ENCODE peak calls at places on chromosomes 12 and 14, in six cellular contexts. One of them, this sample, is unnamed.
A peak's percentile ranks its signal among the peaks of the same experiment; 100 is the strongest.

GRCh38 chr12:7806863-7807487 is 17.8 kb downstream of the NANOG start:
- DNase-seq in sigmoid colon: no peak
- DNase-seq in heart left ventricle: peak; percentile 45
- DNase-seq in upper lobe of left lung: peak; percentile 62
- DNase-seq in fibroblast of the aortic adventitia: peak; percentile 77
- DNase-seq in uterus: peak; percentile 35
- DNase-seq in this sample: peak; percentile 50

GRCh38 chr12:21831671-21832357 is 57.3 kb upstream of the KCNJ8 start:
- DNase-seq in heart left ventricle: peak; percentile 35
- DNase-seq in fibroblast of the aortic adventitia: peak; percentile 88
- DNase-seq in upper lobe of left lung: no peak
- DNase-seq in uterus: peak; percentile 77
- DNase-seq in sigmoid colon: peak; percentile 89
- DNase-seq in this sample: peak; percentile 43

GRCh38 chr12:41437578-41437977 is 249.5 kb downstream of the PDZRN4 start:
- DNase-seq in heart left ventricle: no peak
- DNase-seq in upper lobe of left lung: no peak
- DNase-seq in fibroblast of the aortic adventitia: no peak
- DNase-seq in uterus: no peak
- DNase-seq in sigmoid colon: no peak
- DNase-seq in this sample: no peak

GRCh38 chr12:90234455-90234854 is 525.8 kb upstream of the ATP2B1 start:
- DNase-seq in upper lobe of left lung: no peak
- DNase-seq in sigmoid colon: no peak
- DNase-seq in fibroblast of the aortic adventitia: peak; percentile 66
- DNase-seq in uterus: no peak
- DNase-seq in heart left ventricle: no peak
- DNase-seq in this sample: no peak

GRCh38 chr14:95577875-95578274 is 43.0 kb downstream of the GLRX5 start:
- DNase-seq in heart left ventricle: no peak
- DNase-seq in fibroblast of the aortic adventitia: no peak
- DNase-seq in uterus: no peak
- DNase-seq in upper lobe of left lung: no peak
- DNase-seq in sigmoid colon: no peak
- DNase-seq in this sample: no peak

GRCh38 chr14:63922696-63923421 is 70.1 kb downstream of the SYNE2 start:
- DNase-seq in uterus: no peak
- DNase-seq in sigmoid colon: no peak
- DNase-seq in heart left ventricle: no peak
- DNase-seq in upper lobe of left lung: peak; percentile 69
- DNase-seq in fibroblast of the aortic adventitia: peak; percentile 81
- DNase-seq in this sample: peak; percentile 61

GRCh38 chr12:108156717-108157116 is 27.6 kb downstream of the WSCD2 start:
- DNase-seq in sigmoid colon: no peak
- DNase-seq in upper lobe of left lung: no peak
- DNase-seq in uterus: no peak
- DNase-seq in fibroblast of the aortic adventitia: no peak
- DNase-seq in heart left ventricle: no peak
- DNase-seq in this sample: no peak

GRCh38 chr14:31843361-31844091 is 233.6 kb upstream of the ARHGAP5 start:
- DNase-seq in uterus: no peak
- DNase-seq in sigmoid colon: no peak
- DNase-seq in heart left ventricle: no peak
- DNase-seq in fibroblast of the aortic adventitia: no peak
- DNase-seq in upper lobe of left lung: no peak
- DNase-seq in this sample: no peak

GRCh38 chr14:104184506-104184905 is 46.1 kb downstream of the KIF26A start:
- DNase-seq in uterus: no peak
- DNase-seq in upper lobe of left lung: no peak
- DNase-seq in sigmoid colon: no peak
- DNase-seq in heart left ventricle: no peak
- DNase-seq in fibroblast of the aortic adventitia: no peak
- DNase-seq in this sample: no peak

GRCh38 chr14:90288646-90289355 is 32.4 kb downstream of the PSMC1 start:
- DNase-seq in fibroblast of the aortic adventitia: peak; percentile 26
- DNase-seq in upper lobe of left lung: no peak
- DNase-seq in heart left ventricle: no peak
- DNase-seq in sigmoid colon: no peak
- DNase-seq in uterus: no peak
- DNase-seq in this sample: no peak

GRCh38 chr12:92144631-92145480 is 790 bp downstream of the BTG1 start:
- DNase-seq in sigmoid colon: peak; percentile 78
- DNase-seq in uterus: peak; percentile 50
- DNase-seq in fibroblast of the aortic adventitia: peak; percentile 59
- DNase-seq in upper lobe of left lung: peak; percentile 53
- DNase-seq in heart left ventricle: peak; percentile 51
- DNase-seq in this sample: peak; percentile 49

GRCh38 chr12:62123721-62124203 is 136.4 kb upstream of the USP15 start:
- DNase-seq in sigmoid colon: no peak
- DNase-seq in upper lobe of left lung: peak; percentile 24
- DNase-seq in heart left ventricle: no peak
- DNase-seq in uterus: peak; percentile 13
- DNase-seq in fibroblast of the aortic adventitia: peak; percentile 57
- DNase-seq in this sample: no peak

GRCh38 chr12:42741771-42742510 is 152.4 kb upstream of the PRICKLE1 start:
- DNase-seq in sigmoid colon: no peak
- DNase-seq in upper lobe of left lung: no peak
- DNase-seq in heart left ventricle: no peak
- DNase-seq in fibroblast of the aortic adventitia: peak; percentile 55
- DNase-seq in uterus: no peak
- DNase-seq in this sample: no peak

GRCh38 chr12:21962236-21962635 is 21.0 kb upstream of the ABCC9 start:
- DNase-seq in sigmoid colon: no peak
- DNase-seq in uterus: no peak
- DNase-seq in fibroblast of the aortic adventitia: peak; percentile 10
- DNase-seq in heart left ventricle: no peak
- DNase-seq in upper lobe of left lung: no peak
- DNase-seq in this sample: no peak

GRCh38 chr12:105256921-105257320 is 20.9 kb upstream of the APPL2 start:
- DNase-seq in fibroblast of the aortic adventitia: peak; percentile 88
- DNase-seq in uterus: no peak
- DNase-seq in heart left ventricle: no peak
- DNase-seq in sigmoid colon: no peak
- DNase-seq in upper lobe of left lung: no peak
- DNase-seq in this sample: no peak

GRCh38 chr14:49306152-49306751 is 279.9 kb downstream of the RPS29 start:
- DNase-seq in sigmoid colon: no peak
- DNase-seq in fibroblast of the aortic adventitia: peak; percentile 4
- DNase-seq in upper lobe of left lung: no peak
- DNase-seq in heart left ventricle: no peak
- DNase-seq in uterus: no peak
- DNase-seq in this sample: no peak

GRCh38 chr12:53940448-53941014 is 1.9 kb downstream of the HOXC13 start:
- DNase-seq in upper lobe of left lung: no peak
- DNase-seq in fibroblast of the aortic adventitia: no peak
- DNase-seq in sigmoid colon: no peak
- DNase-seq in uterus: no peak
- DNase-seq in heart left ventricle: no peak
- DNase-seq in this sample: no peak

GRCh38 chr14:100304825-100305445 is 1.3 kb downstream of the SLC25A29 start:
- DNase-seq in upper lobe of left lung: peak; percentile 79
- DNase-seq in uterus: peak; percentile 58
- DNase-seq in heart left ventricle: peak; percentile 54
- DNase-seq in fibroblast of the aortic adventitia: peak; percentile 58
- DNase-seq in sigmoid colon: no peak
- DNase-seq in this sample: peak; percentile 90

DNA sequence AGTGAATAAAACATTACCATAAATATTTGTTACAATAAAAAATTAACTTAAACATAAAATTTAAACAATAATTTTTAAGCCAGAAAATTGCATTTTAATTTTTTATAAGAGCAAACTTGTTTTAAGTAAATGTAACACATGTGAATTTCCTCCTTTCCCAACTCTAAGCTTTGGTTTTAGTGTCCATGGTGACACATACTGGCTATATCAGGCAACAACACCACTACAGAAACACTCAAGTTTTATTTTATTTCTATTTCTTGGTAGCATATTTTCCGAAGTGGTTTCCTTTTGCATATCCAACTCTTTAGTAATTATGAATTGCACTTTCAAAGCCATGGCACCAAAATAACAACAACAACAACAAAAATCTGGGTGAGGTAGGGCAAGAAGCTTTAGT is 2.2 kb downstream of the NELL2 start:
- DNase-seq in heart left ventricle: no peak
- DNase-seq in fibroblast of the aortic adventitia: peak; percentile 19
- DNase-seq in upper lobe of left lung: no peak
- DNase-seq in sigmoid colon: no peak
- DNase-seq in uterus: no peak
- DNase-seq in this sample: no peak
- H3K4me3 ChIP-seq in heart left ventricle: no peak overlapping the region
- H3K4me3 ChIP-seq in fibroblast of the aortic adventitia: no peak overlapping the region
- H3K4me3 ChIP-seq in upper lobe of left lung: no peak overlapping the region
- H3K4me3 ChIP-seq in sigmoid colon: no peak overlapping the region
- H3K4me3 ChIP-seq in uterus: no peak overlapping the region
- H3K4me3 ChIP-seq in this sample: no peak overlapping the region

GRCh38 chr14:38837333-38838048 is 265.5 kb downstream of the SEC23A start:
- DNase-seq in uterus: no peak
- DNase-seq in fibroblast of the aortic adventitia: no peak
- DNase-seq in heart left ventricle: peak; percentile 19
- DNase-seq in sigmoid colon: no peak
- DNase-seq in upper lobe of left lung: no peak
- DNase-seq in this sample: no peak
- H3K4me3 ChIP-seq in uterus: no peak overlapping the region
- H3K4me3 ChIP-seq in fibroblast of the aortic adventitia: no peak overlapping the region
- H3K4me3 ChIP-seq in heart left ventricle: no peak overlapping the region
- H3K4me3 ChIP-seq in sigmoid colon: no peak overlapping the region
- H3K4me3 ChIP-seq in upper lobe of left lung: no peak overlapping the region
- H3K4me3 ChIP-seq in this sample: no peak overlapping the region

GRCh38 chr14:68520637-68521556 is 272.0 kb downstream of the ZFP36L1 start:
- DNase-seq in upper lobe of left lung: peak; percentile 84
- DNase-seq in fibroblast of the aortic adventitia: no peak
- DNase-seq in sigmoid colon: no peak
- DNase-seq in uterus: no peak
- DNase-seq in heart left ventricle: no peak
- DNase-seq in this sample: peak; percentile 85
- H3K4me3 ChIP-seq in upper lobe of left lung: no peak overlapping the region
- H3K4me3 ChIP-seq in fibroblast of the aortic adventitia: no peak overlapping the region
- H3K4me3 ChIP-seq in sigmoid colon: no peak overlapping the region
- H3K4me3 ChIP-seq in uterus: no peak overlapping the region
- H3K4me3 ChIP-seq in heart left ventricle: no peak overlapping the region
- H3K4me3 ChIP-seq in this sample: no peak overlapping the region

GRCh38 chr12:18456344-18456743 is 195.0 kb downstream of the PIK3C2G start:
- DNase-seq in sigmoid colon: no peak
- DNase-seq in fibroblast of the aortic adventitia: no peak
- DNase-seq in uterus: no peak
- DNase-seq in heart left ventricle: no peak
- DNase-seq in upper lobe of left lung: no peak
- DNase-seq in this sample: no peak

GRCh38 chr12:18457362-18457761 is 196.0 kb downstream of the PIK3C2G start:
- DNase-seq in uterus: no peak
- DNase-seq in heart left ventricle: no peak
- DNase-seq in upper lobe of left lung: no peak
- DNase-seq in fibroblast of the aortic adventitia: no peak
- DNase-seq in sigmoid colon: no peak
- DNase-seq in this sample: no peak

GRCh38 chr12:18462437-18462836 is 201.1 kb downstream of the PIK3C2G start:
- DNase-seq in upper lobe of left lung: no peak
- DNase-seq in sigmoid colon: no peak
- DNase-seq in uterus: no peak
- DNase-seq in fibroblast of the aortic adventitia: peak; percentile 94
- DNase-seq in heart left ventricle: no peak
- DNase-seq in this sample: no peak

GRCh38 chr12:18461738-18462137 is 200.4 kb downstream of the PIK3C2G start:
- DNase-seq in sigmoid colon: no peak
- DNase-seq in heart left ventricle: no peak
- DNase-seq in uterus: no peak
- DNase-seq in upper lobe of left lung: no peak
- DNase-seq in fibroblast of the aortic adventitia: peak; percentile 39
- DNase-seq in this sample: no peak
- H3K4me3 ChIP-seq in sigmoid colon: no peak overlapping the region
- H3K4me3 ChIP-seq in heart left ventricle: no peak overlapping the region
- H3K4me3 ChIP-seq in uterus: no peak overlapping the region
- H3K4me3 ChIP-seq in upper lobe of left lung: no peak overlapping the region
- H3K4me3 ChIP-seq in fibroblast of the aortic adventitia: no peak overlapping the region
- H3K4me3 ChIP-seq in this sample: no peak overlapping the region

DNA sequence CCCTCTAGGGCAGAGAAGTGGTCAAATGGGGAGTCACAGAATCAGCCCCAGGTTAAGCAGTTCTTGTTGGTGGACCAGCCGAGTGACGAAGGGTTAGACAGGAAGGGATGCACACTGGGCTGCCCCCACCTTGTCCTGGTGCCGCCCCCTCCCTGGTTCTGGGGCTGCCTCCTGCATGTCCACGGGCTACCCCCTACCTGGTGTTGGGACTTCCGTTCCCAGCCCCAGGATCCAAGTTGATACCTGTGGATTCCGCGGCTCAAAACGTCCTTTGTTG is 76.0 kb downstream of the FBXL14 start:
- DNase-seq in fibroblast of the aortic adventitia: no peak
- DNase-seq in heart left ventricle: no peak
- DNase-seq in uterus: no peak
- DNase-seq in sigmoid colon: no peak
- DNase-seq in upper lobe of left lung: no peak
- DNase-seq in this sample: peak; percentile 80
- H3K4me3 ChIP-seq in fibroblast of the aortic adventitia: no peak overlapping the region
- H3K4me3 ChIP-seq in heart left ventricle: no peak overlapping the region
- H3K4me3 ChIP-seq in uterus: no peak overlapping the region
- H3K4me3 ChIP-seq in sigmoid colon: no peak overlapping the region
- H3K4me3 ChIP-seq in upper lobe of left lung: no peak overlapping the region
- H3K4me3 ChIP-seq in this sample: no peak overlapping the region

GRCh38 chr14:23364604-23365352 is at the start of gene EFS:
- DNase-seq in fibroblast of the aortic adventitia: no peak
- DNase-seq in upper lobe of left lung: no peak
- DNase-seq in heart left ventricle: peak; percentile 63
- DNase-seq in sigmoid colon: no peak
- DNase-seq in uterus: peak; percentile 71
- DNase-seq in this sample: peak; percentile 91

GRCh38 chr14:23364164-23364571 is 804 bp downstream of the EFS start:
- DNase-seq in heart left ventricle: no peak
- DNase-seq in uterus: peak; percentile 54
- DNase-seq in fibroblast of the aortic adventitia: no peak
- DNase-seq in upper lobe of left lung: no peak
- DNase-seq in sigmoid colon: no peak
- DNase-seq in this sample: peak; percentile 93

GRCh38 chr14:23365353-23366162 is 586 bp upstream of the EFS start:
- DNase-seq in sigmoid colon: no peak
- DNase-seq in uterus: no peak
- DNase-seq in fibroblast of the aortic adventitia: no peak
- DNase-seq in upper lobe of left lung: no peak
- DNase-seq in heart left ventricle: no peak
- DNase-seq in this sample: no peak

GRCh38 chr14:23370221-23370620 is 2.4 kb upstream of the IL25 start:
- DNase-seq in uterus: no peak
- DNase-seq in sigmoid colon: no peak
- DNase-seq in upper lobe of left lung: no peak
- DNase-seq in heart left ventricle: no peak
- DNase-seq in fibroblast of the aortic adventitia: no peak
- DNase-seq in this sample: no peak

GRCh38 chr14:23366163-23366921 is 1.4 kb upstream of the EFS start:
- DNase-seq in upper lobe of left lung: peak; percentile 59
- DNase-seq in uterus: peak; percentile 83
- DNase-seq in fibroblast of the aortic adventitia: no peak
- DNase-seq in heart left ventricle: peak; percentile 71
- DNase-seq in sigmoid colon: peak; percentile 90
- DNase-seq in this sample: peak; percentile 91
- H3K4me3 ChIP-seq in upper lobe of left lung: peak overlapping the region; percentile 50
- H3K4me3 ChIP-seq in uterus: peak overlapping the region; percentile 68
- H3K4me3 ChIP-seq in fibroblast of the aortic adventitia: peak overlapping the region; percentile 22
- H3K4me3 ChIP-seq in heart left ventricle: peak overlapping the region; percentile 33
- H3K4me3 ChIP-seq in sigmoid colon: peak overlapping the region; percentile 42
- H3K4me3 ChIP-seq in this sample: peak overlapping the region; percentile 72